ENCODE peak calls at places on chromosomes 3 and 15, in five cellular contexts. One of them, this sample, is unnamed.

GRCh38 chr3:148998297-148998696 is 7.0 kb downstream of the GYG1 start:
- DNase-seq in GM12865: no peak
- DNase-seq in MM.1S: peak; percentile 54
- DNase-seq in IMR-90: peak; percentile 41
- DNase-seq in right atrium auricular region: no peak
- DNase-seq in this sample: no peak

GRCh38 chr3:178325330-178325729 is 210.9 kb upstream of the KCNMB2 start:
- DNase-seq in IMR-90: peak; percentile 64
- DNase-seq in MM.1S: peak; percentile 28
- DNase-seq in GM12865: no peak
- DNase-seq in right atrium auricular region: no peak
- DNase-seq in this sample: no peak

GRCh38 chr3:89527736-89528335 is 420.4 kb downstream of the EPHA3 start:
- DNase-seq in right atrium auricular region: no peak
- DNase-seq in IMR-90: no peak
- DNase-seq in GM12865: no peak
- DNase-seq in MM.1S: no peak
- DNase-seq in this sample: no peak

GRCh38 chr3:153291052-153291689 is 129.1 kb downstream of the RAP2B start:
- DNase-seq in GM12865: peak; percentile 21
- DNase-seq in MM.1S: peak; percentile 70
- DNase-seq in right atrium auricular region: no peak
- DNase-seq in IMR-90: no peak
- DNase-seq in this sample: no peak

GRCh38 chr3:25863560-25863959 is 73.7 kb downstream of the OXSM start:
- DNase-seq in right atrium auricular region: no peak
- DNase-seq in MM.1S: peak; percentile 35
- DNase-seq in IMR-90: no peak
- DNase-seq in GM12865: no peak
- DNase-seq in this sample: no peak

GRCh38 chr3:142866841-142867631 is 21.8 kb downstream of the PCOLCE2 start:
- DNase-seq in GM12865: no peak
- DNase-seq in MM.1S: peak; percentile 43
- DNase-seq in right atrium auricular region: no peak
- DNase-seq in IMR-90: no peak
- DNase-seq in this sample: no peak

GRCh38 chr3:9888540-9888939 is 1.9 kb upstream of the JAGN1 start:
- DNase-seq in MM.1S: no peak
- DNase-seq in IMR-90: no peak
- DNase-seq in right atrium auricular region: no peak
- DNase-seq in GM12865: no peak
- DNase-seq in this sample: no peak

GRCh38 chr3:151838574-151839312 is 24.8 kb downstream of the AADAC start:
- DNase-seq in GM12865: peak; percentile 73
- DNase-seq in MM.1S: peak; percentile 72
- DNase-seq in IMR-90: peak; percentile 88
- DNase-seq in right atrium auricular region: no peak
- DNase-seq in this sample: no peak

GRCh38 chr15:68334661-68335124 is 57.1 kb downstream of the FEM1B start:
- DNase-seq in right atrium auricular region: no peak
- DNase-seq in MM.1S: no peak
- DNase-seq in IMR-90: peak; percentile 45
- DNase-seq in GM12865: no peak
- DNase-seq in this sample: peak; percentile 88

GRCh38 chr15:79046691-79047404 is 43.7 kb downstream of the RASGRF1 start:
- DNase-seq in IMR-90: no peak
- DNase-seq in MM.1S: no peak
- DNase-seq in right atrium auricular region: no peak
- DNase-seq in GM12865: no peak
- DNase-seq in this sample: no peak

GRCh38 chr15:87547470-87548181 is 708.9 kb downstream of the NTRK3 start:
- DNase-seq in right atrium auricular region: no peak
- DNase-seq in GM12865: no peak
- DNase-seq in MM.1S: no peak
- DNase-seq in IMR-90: no peak
- DNase-seq in this sample: no peak

GRCh38 chr15:36449084-36449661 is 130.3 kb upstream of the CDIN1 start:
- DNase-seq in MM.1S: no peak
- DNase-seq in GM12865: no peak
- DNase-seq in right atrium auricular region: no peak
- DNase-seq in IMR-90: no peak
- DNase-seq in this sample: no peak

GRCh38 chr15:90178468-90179435 is 22.4 kb upstream of the SEMA4B start:
- DNase-seq in GM12865: peak; percentile 79
- DNase-seq in right atrium auricular region: no peak
- DNase-seq in IMR-90: no peak
- DNase-seq in MM.1S: peak; percentile 61
- DNase-seq in this sample: no peak

GRCh38 chr3:64291345-64291744 is 66.1 kb upstream of the PRICKLE2 start:
- DNase-seq in GM12865: no peak
- DNase-seq in IMR-90: peak; percentile 93
- DNase-seq in MM.1S: no peak
- DNase-seq in right atrium auricular region: peak; percentile 88
- DNase-seq in this sample: no peak

GRCh38 chr3:63193647-63194046 is 84.5 kb upstream of the SYNPR start:
- DNase-seq in right atrium auricular region: no peak
- DNase-seq in IMR-90: no peak
- DNase-seq in MM.1S: peak; percentile 48
- DNase-seq in GM12865: peak; percentile 2
- DNase-seq in this sample: no peak

GRCh38 chr3:73719413-73719831 is 94.7 kb upstream of the PDZRN3 start:
- DNase-seq in IMR-90: peak; percentile 83
- DNase-seq in GM12865: peak; percentile 3
- DNase-seq in right atrium auricular region: no peak
- DNase-seq in MM.1S: no peak
- DNase-seq in this sample: no peak

GRCh38 chr3:30421261-30421660 is 185.1 kb upstream of the TGFBR2 start:
- DNase-seq in right atrium auricular region: no peak
- DNase-seq in MM.1S: no peak
- DNase-seq in GM12865: no peak
- DNase-seq in IMR-90: peak; percentile 84
- DNase-seq in this sample: no peak

GRCh38 chr3:150581174-150581573 is 21.9 kb upstream of the SELENOT start:
- DNase-seq in MM.1S: no peak
- DNase-seq in IMR-90: no peak
- DNase-seq in right atrium auricular region: no peak
- DNase-seq in GM12865: no peak
- DNase-seq in this sample: no peak

GRCh38 chr3:52005571-52005986 is 9.9 kb upstream of the RPL29 start:
- DNase-seq in IMR-90: peak; percentile 82
- DNase-seq in right atrium auricular region: no peak
- DNase-seq in MM.1S: no peak
- DNase-seq in GM12865: no peak
- DNase-seq in this sample: no peak

GRCh38 chr15:101024709-101025108 is 105.6 kb downstream of the LRRK1 start:
- DNase-seq in IMR-90: no peak
- DNase-seq in right atrium auricular region: peak; percentile 51
- DNase-seq in GM12865: no peak
- DNase-seq in MM.1S: no peak
- DNase-seq in this sample: peak; percentile 79

GRCh38 chr15:70508561-70509281 is 254.6 kb downstream of the UACA start:
- DNase-seq in right atrium auricular region: no peak
- DNase-seq in GM12865: peak; percentile 40
- DNase-seq in MM.1S: no peak
- DNase-seq in IMR-90: peak; percentile 88
- DNase-seq in this sample: no peak

GRCh38 chr3:81967362-81967761 is 205.9 kb upstream of the GBE1 start:
- DNase-seq in GM12865: no peak
- DNase-seq in IMR-90: no peak
- DNase-seq in right atrium auricular region: no peak
- DNase-seq in MM.1S: no peak
- DNase-seq in this sample: no peak

GRCh38 chr3:115108614-115109013 is 38.5 kb downstream of the ZBTB20 start:
- DNase-seq in GM12865: no peak
- DNase-seq in right atrium auricular region: no peak
- DNase-seq in IMR-90: no peak
- DNase-seq in MM.1S: no peak
- DNase-seq in this sample: no peak

GRCh38 chr3:64783200-64783599 is 95.4 kb upstream of the ADAMTS9 start:
- DNase-seq in GM12865: no peak
- DNase-seq in MM.1S: no peak
- DNase-seq in right atrium auricular region: no peak
- DNase-seq in IMR-90: no peak
- DNase-seq in this sample: no peak

GRCh38 chr3:55488398-55489055 is 1.4 kb upstream of the WNT5A start:
- DNase-seq in GM12865: peak; percentile 76
- DNase-seq in MM.1S: peak; percentile 79
- DNase-seq in right atrium auricular region: no peak
- DNase-seq in IMR-90: peak; percentile 89
- DNase-seq in this sample: no peak

GRCh38 chr3:174720717-174721116 is 138.4 kb upstream of the NAALADL2 start:
- DNase-seq in IMR-90: no peak
- DNase-seq in right atrium auricular region: no peak
- DNase-seq in GM12865: no peak
- DNase-seq in MM.1S: no peak
- DNase-seq in this sample: no peak

DNA sequence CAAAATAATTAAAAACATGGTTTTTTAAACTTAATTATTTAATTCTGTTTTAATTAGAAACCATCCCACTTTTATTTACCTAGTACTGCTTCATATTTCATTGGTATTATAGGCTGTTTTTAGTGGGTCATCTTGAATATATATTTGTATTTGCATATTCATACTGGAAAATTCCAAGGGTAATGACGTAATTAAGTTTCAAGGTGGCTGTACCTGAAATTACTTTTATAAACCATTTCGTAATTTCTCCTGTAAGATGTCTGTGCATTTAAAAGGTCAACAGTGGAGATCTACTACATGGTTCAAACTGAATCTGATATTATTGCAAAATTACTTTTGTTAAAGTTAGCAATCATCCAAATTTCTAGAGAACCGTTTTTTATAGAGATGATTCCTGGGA is 133.8 kb upstream of the NAALADL2 start:
- DNase-seq in MM.1S: no peak
- DNase-seq in GM12865: no peak
- DNase-seq in right atrium auricular region: no peak
- DNase-seq in IMR-90: no peak
- DNase-seq in this sample: no peak
- TF ChIP-seq CTCF in MM.1S: no peak
- TF ChIP-seq CTCF in GM12865: no peak
- TF ChIP-seq CTCF in right atrium auricular region: no peak
- TF ChIP-seq CTCF in IMR-90: no peak
- TF ChIP-seq CTCF in this sample: no peak

GRCh38 chr15:63460210-63461135 is 43.9 kb upstream of the USP3 start:
- DNase-seq in IMR-90: no peak
- DNase-seq in MM.1S: no peak
- DNase-seq in right atrium auricular region: no peak
- DNase-seq in GM12865: no peak
- DNase-seq in this sample: no peak

GRCh38 chr15:63458794-63459395 is 45.5 kb upstream of the USP3 start:
- DNase-seq in right atrium auricular region: no peak
- DNase-seq in GM12865: no peak
- DNase-seq in MM.1S: no peak
- DNase-seq in IMR-90: no peak
- DNase-seq in this sample: no peak

GRCh38 chr15:63463030-63463429 is 41.4 kb upstream of the USP3 start:
- DNase-seq in GM12865: no peak
- DNase-seq in right atrium auricular region: no peak
- DNase-seq in IMR-90: no peak
- DNase-seq in MM.1S: no peak
- DNase-seq in this sample: no peak

GRCh38 chr15:63462053-63462452 is 42.3 kb upstream of the USP3 start:
- DNase-seq in MM.1S: no peak
- DNase-seq in IMR-90: peak; percentile 80
- DNase-seq in right atrium auricular region: no peak
- DNase-seq in GM12865: no peak
- DNase-seq in this sample: no peak

GRCh38 chr15:63461230-63461629 is 43.2 kb upstream of the USP3 start:
- DNase-seq in IMR-90: no peak
- DNase-seq in MM.1S: no peak
- DNase-seq in GM12865: no peak
- DNase-seq in right atrium auricular region: no peak
- DNase-seq in this sample: no peak
- TF ChIP-seq CTCF in IMR-90: no peak
- TF ChIP-seq CTCF in MM.1S: no peak
- TF ChIP-seq CTCF in GM12865: no peak
- TF ChIP-seq CTCF in right atrium auricular region: no peak
- TF ChIP-seq CTCF in this sample: no peak

DNA sequence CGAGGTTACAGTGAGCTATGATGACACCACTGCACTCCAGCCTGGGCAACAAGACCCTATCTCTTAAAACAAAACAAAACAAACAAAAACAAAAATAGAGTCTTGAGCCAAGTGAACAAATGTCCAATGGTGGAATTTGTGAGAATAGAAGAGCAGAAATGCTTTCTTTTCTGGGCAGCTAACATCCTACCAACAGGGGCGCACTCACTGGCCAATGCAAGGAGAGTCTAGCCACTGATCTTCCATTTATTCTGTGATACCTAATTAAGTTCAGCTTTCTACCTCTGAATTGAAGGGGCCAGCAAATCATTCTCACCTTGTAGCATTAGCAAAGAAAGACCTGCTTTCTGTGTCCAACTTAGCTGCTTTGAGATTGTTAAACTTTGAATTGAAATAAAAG is 301.9 kb upstream of the NR2F2 start:
- DNase-seq in right atrium auricular region: no peak
- DNase-seq in IMR-90: no peak
- DNase-seq in GM12865: no peak
- DNase-seq in MM.1S: no peak
- DNase-seq in this sample: no peak
- TF ChIP-seq CTCF in right atrium auricular region: no peak
- TF ChIP-seq CTCF in IMR-90: no peak
- TF ChIP-seq CTCF in GM12865: no peak
- TF ChIP-seq CTCF in MM.1S: no peak
- TF ChIP-seq CTCF in this sample: no peak

DNA sequence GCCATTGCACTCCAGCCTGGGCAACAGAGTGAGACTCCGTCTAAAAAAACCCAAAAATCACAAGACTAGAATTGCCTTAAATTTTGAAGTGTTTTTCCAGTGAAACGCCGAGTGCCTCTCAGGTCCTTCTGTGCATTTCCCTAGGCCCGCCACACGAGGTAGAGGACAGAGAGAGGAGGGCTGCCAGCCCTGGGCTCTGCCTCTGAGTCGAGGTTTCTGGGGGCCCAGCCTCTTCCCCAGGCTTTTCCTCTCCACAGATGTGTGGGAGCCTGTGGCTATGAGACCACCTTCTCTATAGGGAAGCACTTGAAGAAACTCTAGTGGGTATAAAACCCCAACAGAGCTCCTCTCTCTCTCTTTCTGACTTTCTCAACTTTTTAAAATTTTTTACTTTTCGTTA is 10.9 kb upstream of the EHD4 start:
- DNase-seq in GM12865: no peak
- DNase-seq in IMR-90: no peak
- DNase-seq in right atrium auricular region: no peak
- DNase-seq in MM.1S: no peak
- DNase-seq in this sample: no peak
- TF ChIP-seq CTCF in GM12865: no peak
- TF ChIP-seq CTCF in IMR-90: no peak
- TF ChIP-seq CTCF in right atrium auricular region: no peak
- TF ChIP-seq CTCF in MM.1S: no peak
- TF ChIP-seq CTCF in this sample: no peak

This sample was measured in osteocyte.